ENCODE peak calls at places on chromosomes 13 and 19, in ten cellular contexts. E is esophagus squamous epithelium, P is lower leg skin, H is HCT116, K is K562, G is tibial nerve, M is H1, N is body of pancreas, Q is stomach, F is A549. Z is an unnamed sample.

GRCh38 chr19:34366670-34367423 is 1.9 kb downstream of the GPI start:
- DNase-seq in F (no peak), H (no peak), P (no peak), M (no peak), N (no peak), E (no peak), G (no peak), Q (no peak), K (peak), Z (no peak)

GRCh38 chr13:107928762-107929161 is 286.6 kb downstream of the LIG4 start:
- DNase-seq in F (no peak), P (no peak), M (no peak), N (no peak), G (no peak), Q (no peak), K (no peak), E (no peak), H (no peak), Z (no peak)

GRCh38 chr19:30686911-30687566 is 314.9 kb downstream of the ZNF536 start:
- DNase-seq in H (no peak), M (no peak), Q (no peak), N (no peak), G (no peak), K (no peak), P (peak), F (no peak), E (no peak), Z (no peak)

GRCh38 chr13:42865703-42866102 is 84.3 kb downstream of the FAM216B start:
- DNase-seq in E (no peak), Q (no peak), M (no peak), K (no peak), H (no peak), G (no peak), N (no peak), P (no peak), F (no peak), Z (no peak)

GRCh38 chr19:55688422-55689218 is 13.6 kb downstream of the EPN1 start:
- DNase-seq in F (no peak), N (no peak), E (no peak), H (no peak), G (no peak), M (no peak), K (peak), P (no peak), Q (peak), Z (no peak)

GRCh38 chr19:16293133-16294085 is 31.2 kb upstream of the KLF2 start:
- DNase-seq in E (no peak), K (peak), Q (peak), G (peak), F (peak), N (peak), P (peak), H (no peak), M (no peak), Z (peak)

GRCh38 chr19:50817941-50818858 is 5.4 kb downstream of the KLK1 start:
- DNase-seq in F (peak), K (peak), H (peak), G (no peak), M (peak), N (peak), E (no peak), P (no peak), Q (peak), Z (no peak)

GRCh38 chr19:3366761-3367571 is 583 bp downstream of the NFIC start:
- DNase-seq in F (no peak), K (peak), G (no peak), M (no peak), N (peak), Q (no peak), E (no peak), P (no peak), H (no peak), Z (peak)

GRCh38 chr19:4913996-4914735 is 4.9 kb downstream of the UHRF1 start:
- DNase-seq in F (no peak), M (no peak), N (no peak), G (no peak), H (no peak), Q (no peak), E (no peak), K (no peak), P (no peak), Z (no peak)

GRCh38 chr19:5166262-5166661 is 174.3 kb downstream of the PTPRS start:
- DNase-seq in Q (no peak), K (no peak), F (peak), E (no peak), H (no peak), P (no peak), N (no peak), G (no peak), M (no peak), Z (no peak)

GRCh38 chr13:39347926-39348901 is 254.8 kb downstream of the LHFPL6 start:
- DNase-seq in H (no peak), E (no peak), N (no peak), G (no peak), P (no peak), K (no peak), M (peak), F (no peak), Q (no peak), Z (no peak)

GRCh38 chr19:28941833-28942232 is 271.1 kb downstream of the UQCRFS1 start:
- DNase-seq in E (no peak), Q (peak), K (no peak), P (no peak), G (no peak), N (no peak), F (no peak), M (no peak), H (no peak), Z (no peak)

GRCh38 chr13:40193290-40194203 is 472.9 kb downstream of the FOXO1 start:
- DNase-seq in Q (no peak), K (no peak), M (no peak), E (no peak), N (peak), G (peak), F (no peak), P (peak), H (no peak), Z (no peak)

GRCh38 chr19:15776991-15777787 is 10.3 kb upstream of the OR10H5 start:
- DNase-seq in E (no peak), K (no peak), G (no peak), H (no peak), F (no peak), M (no peak), P (peak), N (no peak), Q (no peak), Z (no peak)

GRCh38 chr13:50280538-50280937 is 265.3 kb downstream of the KCNRG start:
- DNase-seq in H (no peak), K (no peak), G (no peak), M (no peak), E (no peak), Q (no peak), P (no peak), N (no peak), F (no peak), Z (no peak)

GRCh38 chr19:38061294-38061693 is 154.3 kb downstream of the SIPA1L3 start:
- DNase-seq in K (no peak), F (peak), H (no peak), N (no peak), G (no peak), M (no peak), Q (no peak), E (no peak), P (no peak), Z (no peak)

GRCh38 chr13:50161052-50161451 is 145.8 kb downstream of the KCNRG start:
- DNase-seq in Q (no peak), H (no peak), G (no peak), M (no peak), F (no peak), N (peak), E (no peak), K (peak), P (no peak), Z (no peak)

GRCh38 chr19:34481861-34482379 is 362 bp downstream of the WTIP start:
- DNase-seq in F (peak), H (no peak), K (no peak), N (no peak), G (no peak), E (no peak), M (no peak), P (peak), Q (no peak), Z (peak)

GRCh38 chr13:30676672-30677071 is 58.7 kb upstream of the ALOX5AP start:
- DNase-seq in H (no peak), P (no peak), G (no peak), K (peak), E (no peak), F (no peak), M (no peak), N (no peak), Q (no peak), Z (no peak)

GRCh38 chr13:43831088-43831487 is 44.3 kb upstream of the ENOX1 start:
- DNase-seq in N (no peak), H (no peak), P (no peak), M (no peak), K (no peak), G (no peak), Q (no peak), F (no peak), E (no peak), Z (no peak)

GRCh38 chr19:3670796-3671679 is 29.2 kb downstream of the PIP5K1C start:
- DNase-seq in H (no peak), K (peak), P (peak), Q (peak), N (peak), M (no peak), F (no peak), G (peak), E (no peak), Z (peak)

GRCh38 chr19:28737021-28737525 is 475.9 kb downstream of the UQCRFS1 start:
- DNase-seq in F (no peak), E (no peak), Q (no peak), N (peak), P (no peak), K (peak), G (peak), H (no peak), M (no peak), Z (no peak)

GRCh38 chr19:12496480-12496879 is 11.9 kb upstream of the ZNF709 start:
- DNase-seq in G (no peak), M (no peak), E (no peak), P (peak), Q (no peak), H (no peak), K (no peak), N (no peak), F (no peak), Z (no peak)

GRCh38 chr13:34654682-34655081 is 287.4 kb upstream of the NBEA start:
- DNase-seq in Q (no peak), P (no peak), H (no peak), G (no peak), K (no peak), E (no peak), M (no peak), F (no peak), N (peak), Z (no peak)

GRCh38 chr13:44748439-44748838 is 172.3 kb upstream of the TSC22D1 start:
- DNase-seq in G (no peak), M (no peak), P (no peak), K (no peak), E (no peak), H (no peak), F (no peak), N (no peak), Q (no peak), Z (no peak)

GRCh38 chr13:99269627-99270252 is 11.6 kb upstream of the GPR18 start:
- DNase-seq in N (peak), F (no peak), E (no peak), K (peak), Q (no peak), M (no peak), H (peak), P (no peak), G (no peak), Z (no peak)

GRCh38 chr13:83007226-83007625 is 875.0 kb downstream of the SLITRK1 start:
- DNase-seq in P (no peak), E (no peak), K (no peak), Q (no peak), M (no peak), G (no peak), N (no peak), H (no peak), F (no peak), Z (no peak)

GRCh38 chr19:49403404-49404187 is 15.5 kb downstream of the KASH5 start:
- DNase-seq in H (no peak), F (no peak), Q (no peak), G (no peak), P (no peak), N (no peak), M (peak), K (peak), E (no peak), Z (no peak)

GRCh38 chr13:45297456-45298205 is 43.4 kb downstream of the TPT1 start:
- DNase-seq in H (no peak), N (no peak), G (no peak), E (no peak), M (no peak), F (no peak), Q (no peak), K (no peak), P (peak), Z (no peak)

GRCh38 chr19:34402074-34402600 is 2.1 kb upstream of the PDCD2L start:
- DNase-seq in N (no peak), F (no peak), H (no peak), E (no peak), G (no peak), K (no peak), M (no peak), P (no peak), Q (peak), Z (no peak)

GRCh38 chr19:19059018-19059836 is 4.6 kb upstream of the SLC25A42 start:
- DNase-seq in Q (no peak), P (no peak), E (no peak), N (no peak), H (no peak), F (no peak), M (no peak), G (no peak), K (peak), Z (no peak)

GRCh38 chr19:53431399-53432087 is at the start of gene ZNF761:
- DNase-seq in H (peak), E (peak), G (peak), P (peak), Q (peak), M (peak), N (peak), F (peak), K (peak), Z (peak)
- TF ChIP-seq POLR2A in H (peak), E (peak), G (peak), P (no peak), Q (no peak), M (peak), N (peak), F (peak), K (peak), Z (peak)

DNA sequence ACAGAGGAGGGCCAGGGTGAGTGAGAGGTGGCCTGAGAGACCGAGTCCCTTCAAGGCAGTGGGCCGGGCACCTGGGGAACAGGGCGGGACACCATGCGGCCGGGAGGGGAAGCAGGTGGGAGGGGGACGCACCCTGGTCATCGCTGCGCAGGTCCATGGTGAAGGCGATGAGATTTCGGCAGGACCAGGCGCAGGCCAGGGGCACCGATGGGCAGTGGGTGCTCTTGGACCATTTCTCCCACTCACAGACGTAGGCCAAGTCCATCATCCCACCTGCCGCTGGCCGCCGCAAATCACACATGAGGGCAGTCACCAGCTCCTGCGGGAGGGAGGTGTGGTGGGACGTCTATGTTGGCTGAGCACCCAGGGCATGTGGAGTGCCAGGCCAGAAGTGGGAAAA is 2.2 kb downstream of the MED16 start:
- DNase-seq in E (no peak), K (no peak), P (no peak), F (no peak), N (no peak), H (no peak), Q (no peak), M (no peak), G (no peak), Z (no peak)
- TF ChIP-seq CTCF in E (no peak), K (no peak), P (no peak), F (no peak), N (no peak), H (no peak), Q (no peak), M (no peak), G (no peak), Z (no peak)

GRCh38 chr19:1478934-1479707 is at the start of gene C19orf25:
- DNase-seq in K (peak), P (peak), G (peak), M (peak), H (peak), E (peak), F (peak), Q (peak), N (peak), Z (peak)
- TF ChIP-seq POLR2A in K (peak), P (no peak), G (no peak), M (peak), H (peak), E (peak), F (peak), Q (no peak), N (peak), Z (peak)

DNA sequence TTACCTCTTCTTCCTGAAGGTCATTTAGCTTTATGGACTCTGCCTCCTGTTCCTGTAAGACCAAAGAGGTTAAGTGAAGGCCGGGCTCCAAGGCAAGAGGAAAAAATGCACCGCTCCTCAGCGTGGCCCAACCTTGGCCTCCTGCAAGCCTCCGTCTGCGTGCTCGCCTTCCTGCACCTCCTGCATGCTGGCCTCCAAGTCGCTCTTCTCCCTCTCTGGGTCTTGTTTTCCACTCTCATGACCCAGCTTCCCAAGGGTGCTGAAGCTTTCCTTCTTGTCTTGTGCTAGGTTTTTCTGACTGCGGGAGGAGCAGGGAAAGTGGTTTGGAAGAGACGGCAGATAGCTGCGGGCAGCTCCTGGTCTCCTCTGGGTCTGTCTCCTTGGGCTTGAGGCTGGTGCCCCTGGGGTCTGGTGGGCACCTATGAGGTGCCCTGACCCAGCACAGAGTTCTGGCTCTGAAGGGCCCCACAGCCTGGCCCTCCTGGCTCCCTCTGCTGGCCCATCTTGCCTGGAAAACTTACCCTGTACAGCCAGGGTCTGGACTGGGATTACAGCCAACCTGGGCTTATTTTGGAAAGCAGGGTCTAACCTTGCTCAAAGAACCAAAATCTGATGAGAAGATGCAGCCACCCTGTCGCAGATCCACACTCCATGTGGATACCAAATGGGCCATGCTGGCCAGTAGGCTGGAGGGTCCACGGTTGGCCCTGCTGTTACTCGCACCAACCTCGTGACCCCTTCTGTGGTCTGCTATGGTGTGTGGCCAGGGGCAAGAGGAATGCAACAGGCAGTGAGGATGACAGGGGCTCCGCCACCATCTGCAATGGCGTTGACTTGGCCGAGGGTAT is 5.2 kb downstream of the C13orf46 start:
- DNase-seq in Q (no peak), H (no peak), E (no peak), F (no peak), G (no peak), N (no peak), P (no peak), M (no peak), K (no peak), Z (peak)
- TF ChIP-seq CTCF in Q (no peak), H (peak), E (no peak), F (no peak), G (no peak), N (no peak), P (no peak), M (peak), K (no peak), Z (no peak)

GRCh38 chr19:1452802-1453524 is 3.0 kb downstream of the APC2 start:
- DNase-seq in H (no peak), G (no peak), Q (no peak), K (no peak), M (no peak), P (no peak), N (no peak), E (no peak), F (no peak), Z (no peak)

GRCh38 chr19:1455336-1456120 is 5.6 kb downstream of the APC2 start:
- DNase-seq in E (no peak), F (peak), N (peak), H (peak), G (no peak), M (peak), P (no peak), Q (peak), K (peak), Z (no peak)

GRCh38 chr19:1455002-1455335 is 5.0 kb downstream of the APC2 start:
- DNase-seq in K (peak), H (no peak), E (no peak), Q (peak), P (no peak), G (no peak), M (no peak), F (no peak), N (no peak), Z (no peak)

GRCh38 chr19:1451916-1452801 is 2.2 kb downstream of the APC2 start:
- DNase-seq in H (no peak), E (no peak), Q (no peak), K (no peak), F (no peak), P (no peak), M (no peak), G (no peak), N (no peak), Z (no peak)

DNA sequence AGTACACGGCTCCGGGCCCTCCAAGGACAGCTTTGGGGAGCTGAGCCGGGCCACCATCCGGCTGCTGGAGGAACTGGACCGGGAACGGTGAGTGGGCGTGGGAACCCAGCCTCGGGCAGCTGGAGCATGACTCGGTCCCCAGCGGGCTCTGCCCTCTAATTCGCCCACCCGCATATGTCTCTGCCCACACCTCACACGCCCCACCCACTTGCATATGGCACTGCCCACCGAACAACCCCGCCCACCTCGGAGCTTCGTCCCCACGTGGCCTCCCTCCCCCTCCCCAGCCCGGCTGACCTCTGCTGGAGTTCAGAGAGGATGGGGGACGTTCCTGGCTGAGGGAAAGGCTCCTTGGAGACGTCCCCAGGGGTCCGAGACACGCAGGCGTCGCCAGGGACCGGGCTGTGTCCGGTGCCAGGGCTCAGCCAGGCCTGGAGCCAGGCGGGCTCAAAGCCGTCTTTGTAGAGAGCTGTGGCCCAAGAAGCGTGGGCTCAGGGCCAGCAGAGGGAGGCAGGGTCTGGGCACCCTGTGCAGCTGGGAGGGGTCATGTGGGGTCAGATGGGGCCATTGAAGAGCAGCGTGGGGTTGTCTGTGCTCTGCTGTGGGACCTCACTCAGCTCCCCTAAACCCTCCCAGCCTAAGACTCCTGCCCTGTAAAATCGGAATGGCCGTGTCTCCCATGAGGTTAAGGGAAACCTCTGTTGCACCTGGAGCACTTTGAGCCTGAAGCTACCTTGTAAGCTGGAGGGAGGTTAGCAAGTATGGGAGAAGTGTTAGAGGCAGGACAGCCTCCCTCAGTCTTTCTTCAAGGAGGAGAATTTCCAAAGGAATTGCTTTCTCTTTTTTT is 3.8 kb downstream of the APC2 start:
- DNase-seq in N (peak), H (no peak), Q (no peak), G (peak), P (no peak), E (no peak), F (no peak), K (no peak), M (no peak), Z (no peak)
- TF ChIP-seq POLR2A in N (no peak), H (no peak), Q (no peak), G (no peak), P (no peak), E (no peak), F (no peak), K (no peak), M (no peak), Z (no peak)